ENCODE peak calls at places on chromosomes 3 and 15, in four cellular contexts. P is foreskin keratinocyte, N is kidney, G is left lung. E is an unnamed sample.

GRCh38 chr3:129514110-129514509 is 14.3 kb upstream of the RHO start:
- DNase-seq in N (no peak), P (no peak), G (no peak), E (peak; percentile 26)

GRCh38 chr3:182105875-182106274 is 394.1 kb downstream of the SOX2 start:
- DNase-seq in P (peak; percentile 56), G (no peak), N (no peak), E (no peak)

GRCh38 chr3:151901282-151901945 is 28.0 kb downstream of the SUCNR1 start:
- DNase-seq in P (no peak), N (no peak), G (no peak), E (no peak)

GRCh38 chr3:150877303-150877702 is 27.9 kb downstream of the MINDY4B start:
- DNase-seq in G (no peak), N (no peak), P (no peak), E (no peak)

GRCh38 chr3:134387293-134387692 is 13.0 kb upstream of the AMOTL2 start:
- DNase-seq in N (no peak), G (no peak), P (no peak), E (no peak)

GRCh38 chr3:10816019-10816862 is at the start of gene SLC6A11:
- DNase-seq in P (no peak), N (no peak), G (peak; percentile 73), E (no peak)

GRCh38 chr3:53169832-53170324 is 8.9 kb downstream of the PRKCD start:
- DNase-seq in P (no peak), N (no peak), G (peak; percentile 69), E (no peak)

GRCh38 chr3:106183762-106184391 is 315.1 kb upstream of the CBLB start:
- DNase-seq in N (no peak), P (peak; percentile 84), G (no peak), E (peak; percentile 10)

GRCh38 chr3:97125902-97126499 is 311.6 kb downstream of the EPHA6 start:
- DNase-seq in G (no peak), P (no peak), N (no peak), E (no peak)

GRCh38 chr3:12944849-12945248 is 103.5 kb upstream of the RPL32 start:
- DNase-seq in G (no peak), P (no peak), N (no peak), E (no peak)

GRCh38 chr3:12947504-12948369 is 106.4 kb upstream of the RPL32 start:
- DNase-seq in G (peak; percentile 80), N (peak; percentile 69), P (peak; percentile 75), E (peak; percentile 90)

GRCh38 chr3:12946134-12946533 is 104.8 kb upstream of the RPL32 start:
- DNase-seq in N (no peak), G (no peak), P (no peak), E (no peak)

GRCh38 chr3:12948371-12948770 is 107.0 kb upstream of the RPL32 start:
- DNase-seq in N (no peak), G (peak; percentile 38), P (peak; percentile 70), E (peak; percentile 96)

DNA sequence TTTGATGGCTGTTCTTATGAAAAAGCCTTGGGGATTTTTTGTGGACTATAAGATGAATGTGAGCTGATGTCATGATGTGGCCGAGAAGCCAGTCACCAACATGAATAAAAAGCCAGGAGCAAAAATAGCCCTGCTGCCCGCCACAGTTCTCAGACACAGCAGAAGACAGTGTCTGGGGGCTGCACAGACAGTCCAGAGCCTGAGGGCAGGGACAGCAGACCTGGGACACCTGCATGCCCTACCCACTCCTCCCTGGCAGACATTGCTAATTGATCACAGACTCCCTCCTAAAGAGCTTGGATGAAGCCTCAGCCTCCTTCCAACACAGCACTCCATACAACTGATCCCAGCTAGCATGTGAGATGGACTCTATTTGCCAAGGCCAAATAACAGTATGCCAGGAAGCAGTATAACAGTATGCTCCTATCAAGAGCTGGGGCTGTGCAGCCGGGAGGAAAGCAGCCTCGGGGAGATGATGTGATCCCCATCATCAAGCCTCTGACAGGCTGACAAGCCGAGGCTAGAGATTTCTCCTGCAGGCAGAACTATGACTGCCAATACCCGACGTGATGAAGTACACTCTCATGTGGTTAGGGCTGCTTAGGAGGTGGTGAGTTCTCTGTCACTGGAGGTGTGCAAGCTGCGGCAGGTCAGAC is 105.4 kb upstream of the RPL32 start:
- DNase-seq in G (no peak), N (no peak), P (peak; percentile 91), E (peak; percentile 92)
- H3K4me1 ChIP-seq in G (peaks cover 13% of the 10 kb centered on the region), N (peaks cover 21% of the 10 kb centered on the region), P (peaks cover 20% of the 10 kb centered on the region), E (peaks cover 33% of the 10 kb centered on the region)

DNA sequence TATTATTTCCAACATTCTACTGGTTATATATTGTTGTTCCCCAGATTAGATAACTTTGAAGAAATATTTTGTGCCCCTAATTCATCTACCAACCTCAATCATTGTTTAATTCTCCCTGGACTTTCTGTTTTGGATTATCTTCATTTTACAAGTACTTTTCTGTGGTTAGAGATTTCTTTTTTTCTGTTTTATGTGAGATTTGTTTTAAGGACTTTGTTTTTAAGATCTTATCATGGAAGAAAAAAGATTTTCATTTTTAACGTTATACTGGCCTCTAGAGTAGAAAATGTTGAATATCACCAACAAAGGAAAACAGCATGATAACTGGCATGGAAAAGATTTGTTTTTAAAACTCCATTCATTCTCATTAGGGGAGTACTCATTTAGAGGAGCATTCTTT is 210.9 kb upstream of the KCNMB2 start:
- DNase-seq in N (no peak), G (no peak), P (peak; percentile 20), E (peak; percentile 65)
- TF ChIP-seq CTCF in N (peak; percentile 28), G (peak; percentile 30), P (peak; percentile 65), E (peak; percentile 59)

GRCh38 chr3:49248828-49249227 is 28.2 kb downstream of the C3orf62 start:
- DNase-seq in N (no peak), G (no peak), P (peak; percentile 33), E (peak; percentile 80)
- H3K27ac ChIP-seq in N (peak overlapping the region; percentile 64), G (peak overlapping the region; percentile 65), P (no peak overlapping the region), E (peak overlapping the region; percentile 33)

GRCh38 chr3:120555661-120556509 is 40.3 kb upstream of the NDUFB4 start:
- DNase-seq in N (peak; percentile 79), G (no peak), P (no peak), E (no peak)
- H3K4me1 ChIP-seq in N (no peaks in the 10 kb centered on the region), G (peaks cover 5% of the 10 kb centered on the region), P (no peaks in the 10 kb centered on the region), E (peaks cover 41% of the 10 kb centered on the region)

GRCh38 chr3:63333815-63334214 is 55.7 kb downstream of the SYNPR start:
- DNase-seq in G (no peak), P (no peak), N (no peak), E (peak; percentile 17)

GRCh38 chr3:63328386-63328785 is 50.3 kb downstream of the SYNPR start:
- DNase-seq in N (no peak), G (no peak), P (peak; percentile 75), E (no peak)

GRCh38 chr3:63331520-63331919 is 53.4 kb downstream of the SYNPR start:
- DNase-seq in N (no peak), P (no peak), G (no peak), E (no peak)
- TF ChIP-seq CTCF in N (no peak), P (no peak), G (no peak), E (no peak)

GRCh38 chr3:141940204-141940776 is 63.8 kb downstream of the ATP1B3 start:
- DNase-seq in P (peak; percentile 100), N (peak; percentile 82), G (no peak), E (peak; percentile 93)

GRCh38 chr3:141939759-141940158 is 63.3 kb downstream of the ATP1B3 start:
- DNase-seq in N (no peak), P (no peak), G (no peak), E (no peak)

GRCh38 chr3:141941093-141941492 is 64.7 kb downstream of the ATP1B3 start:
- DNase-seq in G (no peak), N (no peak), P (no peak), E (no peak)

GRCh38 chr3:141934354-141934753 is 57.9 kb downstream of the ATP1B3 start:
- DNase-seq in P (no peak), N (no peak), G (no peak), E (no peak)

DNA sequence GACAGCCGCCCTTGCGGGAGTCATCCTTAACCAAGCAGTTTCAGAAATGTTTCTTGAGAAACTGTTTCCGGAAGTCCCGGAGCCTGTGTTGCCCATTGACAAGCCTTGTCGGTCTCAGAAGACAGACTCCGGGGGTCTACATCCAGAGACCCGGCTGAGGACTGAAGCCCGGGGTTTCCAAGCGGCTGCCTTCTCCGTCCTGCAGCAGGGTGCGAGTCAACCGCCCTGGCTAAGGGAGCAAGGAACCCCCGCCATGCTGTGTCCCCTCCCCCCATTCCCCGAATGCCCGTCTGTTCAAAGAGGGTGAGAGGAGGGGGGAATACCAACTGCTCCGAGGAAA is 61.5 kb downstream of the ATP1B3 start:
- DNase-seq in N (no peak), G (no peak), P (no peak), E (no peak)
- H3K27ac ChIP-seq in N (no peak overlapping the region), G (no peak overlapping the region), P (peak overlapping the region; percentile 41), E (no peak overlapping the region)

GRCh38 chr15:73927476-73928240 is 1.4 kb downstream of the LOXL1 start:
- DNase-seq in P (peak; percentile 47), G (peak; percentile 97), N (peak; percentile 89), E (peak; percentile 97)
- H3K4me1 ChIP-seq in P (peaks cover 12% of the 10 kb centered on the region), G (peaks cover 31% of the 10 kb centered on the region), N (peaks cover 39% of the 10 kb centered on the region), E (peaks cover 73% of the 10 kb centered on the region)

DNA sequence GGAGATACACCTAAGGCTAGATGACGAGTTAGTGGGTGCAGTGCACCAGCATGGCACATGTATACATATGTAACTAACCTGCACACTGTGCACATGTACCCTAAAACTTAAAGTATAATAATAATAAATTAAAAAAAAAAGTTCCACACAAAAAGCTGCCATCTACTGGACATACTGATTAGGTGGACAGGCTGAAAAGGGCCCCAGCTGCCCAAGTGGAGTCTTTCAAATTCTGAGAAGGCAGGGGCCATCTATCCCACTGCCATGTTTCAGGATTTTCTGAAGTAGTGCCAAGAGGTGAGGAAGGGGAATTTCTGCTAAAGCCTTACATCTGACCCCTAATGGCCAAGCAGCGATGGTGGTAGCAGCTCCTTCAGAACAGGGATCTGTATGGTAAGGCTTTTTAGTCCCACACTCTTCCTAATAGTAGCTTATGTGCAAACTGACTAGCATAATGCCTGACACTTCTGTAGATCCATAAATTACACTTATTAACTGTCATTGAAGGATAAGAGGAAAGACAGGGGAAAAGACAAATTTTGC is 7.7 kb downstream of the FSTL1 start:
- DNase-seq in G (no peak), P (no peak), N (no peak), E (no peak)
- TF ChIP-seq CTCF in G (peak; percentile 10), P (peak; percentile 32), N (no peak), E (peak; percentile 40)

GRCh38 chr3:48686538-48687219 is 964 bp upstream of the NCKIPSD start:
- DNase-seq in P (no peak), G (no peak), N (no peak), E (peak; percentile 85)
- H3K27ac ChIP-seq in P (no peak overlapping the region), G (peak overlapping the region; percentile 83), N (no peak overlapping the region), E (no peak overlapping the region)

E was measured in osteoblast.